ENCODE peak calls at places on chromosomes 1 and 21, in seven cellular contexts. X, V, E, W, Y, M and A are unnamed samples.

GRCh38 chr21:44932366-44933181 is 7.3 kb upstream of the SLX9 start:
- DNase-seq in X (peak), E (peak), V (no peak), Y (peak), M (peak), W (peak), A (no peak)

GRCh38 chr1:117820694-117821381 is 108.6 kb downstream of the GDAP2 start:
- DNase-seq in E (no peak), Y (no peak), W (no peak), M (no peak), V (no peak), X (no peak), A (no peak)

GRCh38 chr1:208206092-208206698 is 38.0 kb downstream of the PLXNA2 start:
- DNase-seq in X (no peak), E (no peak), Y (no peak), M (no peak), W (no peak), V (no peak), A (no peak)

GRCh38 chr1:69157046-69157756 is 410.5 kb upstream of the LRRC7 start:
- DNase-seq in E (no peak), Y (no peak), X (no peak), V (no peak), M (no peak), W (no peak), A (no peak)

GRCh38 chr1:204045430-204045829 is 27.5 kb upstream of the SOX13 start:
- DNase-seq in V (no peak), Y (peak), E (no peak), W (no peak), M (peak), X (no peak), A (no peak)

GRCh38 chr1:11761988-11762406 is at the start of gene C1orf167:
- DNase-seq in V (no peak), X (peak), M (no peak), E (no peak), Y (no peak), W (no peak), A (no peak)

GRCh38 chr21:45396620-45396995 is 8.4 kb upstream of the COL18A1 start:
- DNase-seq in V (no peak), E (no peak), M (no peak), X (no peak), Y (no peak), W (no peak), A (no peak)

GRCh38 chr1:239545466-239545865 is 159.1 kb downstream of the CHRM3 start:
- DNase-seq in Y (peak), V (no peak), X (no peak), E (no peak), W (no peak), M (no peak), A (no peak)

GRCh38 chr1:167538657-167539056 is 14.9 kb downstream of the CREG1 start:
- DNase-seq in M (no peak), Y (no peak), X (no peak), W (no peak), E (peak), V (no peak), A (no peak)

GRCh38 chr1:180854456-180854855 is 58.2 kb upstream of the KIAA1614 start:
- DNase-seq in V (no peak), W (no peak), Y (peak), X (no peak), M (no peak), E (peak), A (no peak)

GRCh38 chr1:206445116-206445515 is 25.2 kb upstream of the IKBKE start:
- DNase-seq in W (no peak), E (no peak), V (peak), Y (no peak), X (peak), M (peak), A (no peak)

GRCh38 chr1:195195423-195196057 is 1412.7 kb downstream of the KCNT2 start:
- DNase-seq in W (peak), M (no peak), Y (no peak), V (no peak), E (no peak), X (no peak), A (no peak)

GRCh38 chr1:1253972-1254666 is 7.6 kb upstream of the C1QTNF12 start:
- DNase-seq in V (no peak), E (no peak), W (no peak), M (no peak), Y (no peak), X (no peak), A (no peak)

GRCh38 chr1:11071463-11072215 is 11.8 kb upstream of the SRM start:
- DNase-seq in X (peak), E (no peak), W (no peak), V (no peak), Y (no peak), M (no peak), A (no peak)

GRCh38 chr1:183598386-183598785 is 8.1 kb upstream of the NCF2 start:
- DNase-seq in Y (no peak), X (no peak), E (no peak), V (no peak), W (no peak), M (no peak), A (no peak)

GRCh38 chr1:21289127-21289526 is 1.1 kb downstream of the ECE1 start:
- DNase-seq in M (no peak), Y (no peak), W (no peak), V (no peak), X (no peak), E (no peak), A (no peak)

GRCh38 chr1:207698822-207699483 is 52.9 kb upstream of the CD46 start:
- DNase-seq in M (peak), E (peak), X (peak), V (peak), W (no peak), Y (peak), A (peak)

GRCh38 chr1:174957829-174958228 is 41.9 kb upstream of the CACYBP start:
- DNase-seq in X (no peak), M (no peak), W (no peak), Y (no peak), V (no peak), E (no peak), A (no peak)

GRCh38 chr1:208252126-208252853 is 8.1 kb upstream of the PLXNA2 start:
- DNase-seq in X (peak), W (no peak), Y (peak), V (no peak), M (no peak), E (no peak), A (peak)

GRCh38 chr1:212700892-212701819 is 1.5 kb upstream of the BATF3 start:
- DNase-seq in Y (peak), W (peak), E (peak), M (peak), X (peak), V (peak), A (no peak)

GRCh38 chr1:93591833-93592635 is 89.6 kb downstream of the BCAR3 start:
- DNase-seq in Y (no peak), M (no peak), V (no peak), E (no peak), X (no peak), W (peak), A (peak)

GRCh38 chr1:37020653-37021277 is 13.6 kb downstream of the GRIK3 start:
- DNase-seq in X (peak), V (no peak), E (peak), M (no peak), Y (no peak), W (no peak), A (peak)
- TF ChIP-seq CTCF in X (no peak), V (peak), E (no peak), M (no peak), Y (peak), W (no peak), A (peak)

GRCh38 chr1:53086504-53087070 is 24.6 kb downstream of the PODN start:
- DNase-seq in V (no peak), E (no peak), Y (no peak), X (no peak), W (no peak), M (no peak), A (no peak)

GRCh38 chr1:53089478-53090226 is 27.6 kb downstream of the PODN start:
- DNase-seq in Y (peak), X (no peak), W (no peak), M (no peak), E (no peak), V (no peak), A (no peak)

GRCh38 chr1:53085405-53085804 is 23.4 kb downstream of the PODN start:
- DNase-seq in V (no peak), X (no peak), Y (no peak), M (no peak), E (no peak), W (no peak), A (no peak)

GRCh38 chr1:53088616-53089300 is 26.7 kb downstream of the PODN start:
- DNase-seq in W (no peak), X (no peak), E (no peak), V (no peak), Y (no peak), M (no peak), A (no peak)

GRCh38 chr1:53087332-53088285 is 25.6 kb downstream of the PODN start:
- DNase-seq in Y (no peak), V (no peak), E (peak), W (no peak), M (no peak), X (no peak), A (no peak)
- TF ChIP-seq CTCF in Y (no peak), V (no peak), E (no peak), W (no peak), M (no peak), X (no peak), A (peak)

DNA sequence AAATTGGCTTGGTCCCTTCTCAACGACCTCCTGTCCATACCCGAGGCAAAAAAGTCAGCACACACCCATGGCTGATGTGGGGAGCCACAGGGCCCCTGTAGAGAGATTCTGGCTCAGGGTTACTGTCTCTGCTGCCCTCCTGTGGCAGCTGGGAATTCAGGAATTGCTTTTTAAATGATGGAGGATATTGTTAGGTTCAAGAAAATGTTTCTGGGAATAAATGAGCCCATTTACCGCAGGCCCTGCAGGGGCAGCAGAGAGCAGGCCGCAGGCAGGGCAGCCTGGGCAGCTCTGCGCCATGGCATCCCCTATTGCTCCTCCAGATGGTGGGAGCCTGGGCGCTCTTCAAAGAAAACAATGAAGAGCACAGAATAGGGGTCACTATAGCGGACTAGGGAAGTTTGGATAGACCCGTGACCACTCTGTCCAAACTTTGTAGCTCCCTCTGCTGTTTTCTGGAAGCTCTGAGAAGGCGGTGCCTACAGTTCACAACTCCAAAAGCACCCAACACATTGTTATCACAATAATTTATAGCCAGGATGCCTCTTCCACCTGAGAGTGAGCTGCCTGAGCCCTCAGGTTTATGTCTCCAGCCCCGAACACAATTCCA is 201.1 kb downstream of the BACH1 start:
- DNase-seq in X (peak), V (no peak), Y (peak), W (no peak), E (peak), M (no peak), A (no peak)
- TF ChIP-seq CTCF in X (peak), V (peak), Y (peak), W (no peak), E (peak), M (peak), A (peak)

DNA sequence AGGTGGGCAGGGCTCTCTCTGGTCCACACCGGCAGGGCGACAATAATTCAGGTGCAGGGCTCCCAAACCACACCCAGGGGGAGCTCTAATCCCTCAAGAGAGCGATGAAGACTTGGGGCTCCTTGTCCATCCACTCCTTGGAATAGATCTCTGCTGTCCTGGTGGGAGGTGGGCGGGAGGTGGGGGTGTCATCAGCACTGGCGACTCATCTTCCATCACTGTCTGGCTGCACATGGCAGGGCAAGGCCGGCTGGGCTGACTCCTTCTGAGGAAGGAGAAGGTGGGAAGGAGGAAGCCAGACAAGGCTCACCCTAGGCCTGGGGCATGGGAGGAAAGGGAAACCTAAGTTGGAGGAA is 29.3 kb downstream of the TNNT2 start:
- DNase-seq in Y (peak), X (peak), E (peak), M (no peak), W (peak), V (peak), A (peak)
- TF ChIP-seq CTCF in Y (peak), X (no peak), E (peak), M (peak), W (peak), V (peak), A (peak)

GRCh38 chr1:161305872-161306519 is 3.8 kb downstream of the MPZ start:
- DNase-seq in V (no peak), M (peak), X (peak), E (peak), Y (peak), W (peak), A (peak)
- TF ChIP-seq CTCF in V (peak), M (no peak), X (peak), E (no peak), Y (peak), W (peak), A (peak)

GRCh38 chr21:36551731-36552457 is 72.0 kb upstream of the CLDN14 start:
- DNase-seq in Y (peak), M (no peak), V (peak), X (no peak), W (no peak), E (no peak), A (no peak)
- TF ChIP-seq CTCF in Y (no peak), M (no peak), V (no peak), X (no peak), W (no peak), E (no peak), A (no peak)

GRCh38 chr1:27940870-27941269 is 6.1 kb downstream of the SMPDL3B start:
- DNase-seq in M (no peak), X (no peak), V (no peak), W (no peak), Y (no peak), E (no peak), A (no peak)

GRCh38 chr1:27941671-27942540 is 7.1 kb downstream of the SMPDL3B start:
- DNase-seq in V (no peak), W (no peak), Y (no peak), E (no peak), X (no peak), M (no peak), A (no peak)

GRCh38 chr1:27938488-27938887 is 3.7 kb downstream of the SMPDL3B start:
- DNase-seq in Y (no peak), X (no peak), M (no peak), E (no peak), V (no peak), W (no peak), A (no peak)

GRCh38 chr1:27937524-27937836 is 2.7 kb downstream of the SMPDL3B start:
- DNase-seq in Y (no peak), V (no peak), E (no peak), X (no peak), M (no peak), W (no peak), A (no peak)

GRCh38 chr1:27940297-27940696 is 5.5 kb downstream of the SMPDL3B start:
- DNase-seq in X (peak), Y (no peak), W (peak), E (peak), M (peak), V (no peak), A (no peak)
- TF ChIP-seq CTCF in X (no peak), Y (peak), W (peak), E (no peak), M (peak), V (peak), A (no peak)

GRCh38 chr1:6037338-6037762 is 8.3 kb upstream of the KCNAB2 start:
- DNase-seq in M (no peak), Y (peak), E (no peak), X (no peak), W (peak), V (no peak), A (no peak)

GRCh38 chr1:6033986-6034749 is 11.5 kb upstream of the KCNAB2 start:
- DNase-seq in X (peak), V (no peak), E (peak), M (no peak), W (no peak), Y (peak), A (peak)

GRCh38 chr1:6035719-6036118 is 10.0 kb upstream of the KCNAB2 start:
- DNase-seq in M (no peak), Y (no peak), W (no peak), V (no peak), E (no peak), X (no peak), A (no peak)

GRCh38 chr1:6034750-6035096 is 11.0 kb upstream of the KCNAB2 start:
- DNase-seq in V (no peak), X (no peak), E (no peak), Y (no peak), W (no peak), M (no peak), A (no peak)

GRCh38 chr1:6035265-6035664 is 10.4 kb upstream of the KCNAB2 start:
- DNase-seq in W (no peak), V (no peak), X (no peak), E (no peak), Y (no peak), M (no peak), A (no peak)
- TF ChIP-seq CTCF in W (no peak), V (no peak), X (no peak), E (no peak), Y (no peak), M (no peak), A (no peak)

GRCh38 chr1:152182942-152183341 is 23.9 kb upstream of the RPTN start:
- DNase-seq in W (no peak), Y (peak), X (no peak), M (no peak), E (no peak), V (no peak), A (no peak)

GRCh38 chr1:152186556-152187285 is 27.7 kb upstream of the RPTN start:
- DNase-seq in W (no peak), M (no peak), V (no peak), Y (no peak), X (no peak), E (no peak), A (no peak)

GRCh38 chr1:152179566-152179965 is 20.5 kb upstream of the RPTN start:
- DNase-seq in W (no peak), V (no peak), M (no peak), Y (peak), X (no peak), E (no peak), A (no peak)

GRCh38 chr1:152185544-152186391 is 26.7 kb upstream of the RPTN start:
- DNase-seq in M (peak), E (peak), Y (peak), W (peak), X (peak), V (peak), A (no peak)

GRCh38 chr1:152182431-152182830 is 23.4 kb upstream of the RPTN start:
- DNase-seq in Y (peak), E (peak), V (no peak), M (no peak), X (no peak), W (no peak), A (no peak)
- TF ChIP-seq CTCF in Y (peak), E (peak), V (peak), M (peak), X (peak), W (no peak), A (peak)